ENCODE peak calls at places on chromosomes 1 and 21, in four cellular contexts. D is K562, Z is SK-N-SH, A is GM12878. Q is an unnamed sample.

GRCh38 chr1:47679301-47679751 is 241.5 kb downstream of the FOXD2 start:
- DNase-seq in D (no peak), Z (no peak), A (no peak), Q (no peak)

GRCh38 chr21:45248893-45249381 is 38.8 kb downstream of the POFUT2 start:
- DNase-seq in D (no peak), Z (peak; percentile 71), A (no peak), Q (no peak)

GRCh38 chr1:57165546-57165945 is 199.7 kb upstream of the C8B start:
- DNase-seq in D (no peak), Z (no peak), A (no peak), Q (no peak)

GRCh38 chr1:38000529-38001453 is 4.5 kb downstream of the FHL3 start:
- DNase-seq in D (no peak), Z (peak; percentile 51), A (no peak), Q (peak; percentile 56)

GRCh38 chr21:43277481-43278351 is 108.9 kb downstream of the CRYAA start:
- DNase-seq in D (no peak), Z (no peak), A (no peak), Q (no peak)

GRCh38 chr21:9839011-9839661 is 682.2 kb upstream of the TPTE start:
- DNase-seq in D (peak; percentile 45), Z (peak; percentile 41), A (no peak), Q (no peak)

GRCh38 chr1:245953876-245954660 is 553.0 kb downstream of the SMYD3 start:
- DNase-seq in D (no peak), Z (no peak), A (peak; percentile 32), Q (no peak)

GRCh38 chr21:32132911-32133310 is 145.9 kb downstream of the MIS18A start:
- DNase-seq in D (no peak), Z (no peak), A (no peak), Q (no peak)

GRCh38 chr1:119815361-119815760 is 4.1 kb upstream of the REG4 start:
- DNase-seq in D (no peak), Z (no peak), A (no peak), Q (no peak)

GRCh38 chr21:21159253-21159899 is 161.2 kb downstream of the NCAM2 start:
- DNase-seq in D (no peak), Z (no peak), A (no peak), Q (no peak)

GRCh38 chr1:8914471-8914870 is 31.2 kb upstream of the CA6 start:
- DNase-seq in D (no peak), Z (no peak), A (no peak), Q (no peak)

GRCh38 chr1:8443558-8444194 is 125.8 kb downstream of the SLC45A1 start:
- DNase-seq in D (no peak), Z (no peak), A (no peak), Q (no peak)

GRCh38 chr1:225567789-225568188 is 85.1 kb downstream of the ENAH start:
- DNase-seq in D (no peak), Z (no peak), A (no peak), Q (peak; percentile 6)

DNA sequence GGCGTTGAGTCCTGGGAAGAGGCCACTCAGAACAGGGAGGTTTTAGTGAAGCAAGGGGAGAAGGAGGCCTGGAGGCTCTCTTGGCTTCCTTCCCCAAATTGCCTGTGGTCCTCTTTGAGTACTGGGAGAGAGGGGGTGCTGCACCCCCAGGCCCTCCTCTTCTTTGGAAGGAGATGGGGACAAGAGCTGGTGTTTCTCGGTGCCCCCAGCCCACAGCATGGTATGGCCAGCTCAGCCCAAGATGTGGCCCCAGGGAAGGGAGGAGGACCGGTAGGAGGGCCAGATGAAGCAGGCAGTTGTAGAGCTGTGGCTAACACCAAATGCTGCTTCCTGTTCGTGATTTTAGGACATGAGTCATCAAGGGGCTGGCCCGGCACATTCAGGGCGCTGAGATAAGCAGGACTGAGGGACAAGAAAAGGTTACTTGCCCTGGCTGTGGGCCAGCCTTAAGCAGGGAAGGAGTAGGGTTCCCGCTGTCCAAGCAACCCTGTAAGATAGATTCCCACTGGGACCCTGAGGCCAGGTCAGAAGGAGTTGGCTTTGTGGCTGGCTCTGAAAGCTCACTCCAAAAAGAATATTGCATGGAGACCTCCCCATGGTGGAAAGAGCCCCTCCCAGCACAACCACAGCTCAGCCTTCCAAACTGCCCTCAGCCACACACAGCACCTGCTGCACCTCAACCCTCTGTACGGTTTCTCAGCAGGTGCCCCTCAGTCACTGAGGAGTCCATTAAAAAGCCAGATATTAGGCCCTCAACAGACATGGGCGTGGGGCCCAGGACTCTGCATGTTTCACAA is 4.9 kb upstream of the TNFRSF1B start:
- DNase-seq in D (peak; percentile 94), Z (no peak), A (peak; percentile 88), Q (no peak)
- TF ChIP-seq NFIC in D (peak; percentile 99), Z (peak; percentile 68), A (no peak), Q (no peak)

GRCh38 chr1:208158640-208159541 is 85.3 kb downstream of the PLXNA2 start:
- DNase-seq in D (no peak), Z (no peak), A (no peak), Q (peak; percentile 76)

GRCh38 chr1:208161005-208161404 is 83.2 kb downstream of the PLXNA2 start:
- DNase-seq in D (no peak), Z (no peak), A (no peak), Q (no peak)

GRCh38 chr1:208160259-208160819 is 83.8 kb downstream of the PLXNA2 start:
- DNase-seq in D (no peak), Z (no peak), A (no peak), Q (no peak)

GRCh38 chr1:208157769-208158168 is 86.4 kb downstream of the PLXNA2 start:
- DNase-seq in D (no peak), Z (no peak), A (no peak), Q (no peak)

GRCh38 chr1:208159542-208160258 is 84.5 kb downstream of the PLXNA2 start:
- DNase-seq in D (peak; percentile 58), Z (peak; percentile 74), A (no peak), Q (no peak)
- TF ChIP-seq NFIC in D (no peak), Z (peak; percentile 78), A (no peak), Q (no peak)

GRCh38 chr1:226657788-226658537 is 81.1 kb downstream of the ITPKB start:
- DNase-seq in D (no peak), Z (no peak), A (no peak), Q (no peak)

GRCh38 chr1:226655251-226656163 is 83.6 kb downstream of the ITPKB start:
- DNase-seq in D (no peak), Z (no peak), A (no peak), Q (no peak)

GRCh38 chr1:226658538-226659125 is 80.5 kb downstream of the ITPKB start:
- DNase-seq in D (no peak), Z (no peak), A (no peak), Q (no peak)

GRCh38 chr1:226656201-226656600 is 82.9 kb downstream of the ITPKB start:
- DNase-seq in D (no peak), Z (no peak), A (no peak), Q (no peak)

DNA sequence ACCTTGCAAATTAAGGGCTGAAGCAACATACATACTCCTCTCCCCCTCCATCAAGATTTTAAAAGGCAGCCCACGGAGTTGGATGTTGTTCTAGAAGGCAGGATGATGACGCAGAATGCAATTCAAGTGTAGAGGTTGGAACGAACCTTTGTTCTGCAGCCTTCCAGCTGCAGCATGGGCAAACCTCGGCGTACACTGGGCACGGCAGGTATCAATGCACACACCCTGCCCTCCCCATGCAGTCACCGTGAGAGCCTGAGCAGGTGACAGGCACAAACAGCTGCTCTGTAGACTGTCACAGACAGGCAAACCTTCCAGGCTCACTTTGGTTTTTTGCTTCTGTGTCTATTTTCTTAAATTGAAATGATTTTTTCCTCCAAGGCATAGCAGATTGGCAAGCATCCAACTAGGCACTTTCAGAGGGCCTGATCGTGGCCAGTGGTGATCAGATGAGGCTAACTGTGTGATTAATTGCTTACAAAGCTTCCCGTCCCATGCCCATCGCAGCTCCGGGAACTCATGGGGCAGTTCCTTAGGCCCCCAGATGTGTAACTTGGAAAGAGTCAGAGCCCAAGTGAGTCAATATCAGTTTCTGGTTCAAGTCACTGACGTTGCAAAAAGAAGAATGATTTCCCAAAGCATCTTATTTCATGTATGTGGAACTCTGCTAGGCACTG is 82.3 kb downstream of the ITPKB start:
- DNase-seq in D (no peak), Z (peak; percentile 68), A (no peak), Q (no peak)
- TF ChIP-seq NFIC in D (peak; percentile 66), Z (peak; percentile 93), A (no peak), Q (no peak)

GRCh38 chr1:31799895-31800676 is 15.7 kb downstream of the SPOCD1 start:
- DNase-seq in D (no peak), Z (no peak), A (no peak), Q (no peak)
- TF ChIP-seq NFIC in D (no peak), Z (no peak), A (no peak), Q (no peak)

DNA sequence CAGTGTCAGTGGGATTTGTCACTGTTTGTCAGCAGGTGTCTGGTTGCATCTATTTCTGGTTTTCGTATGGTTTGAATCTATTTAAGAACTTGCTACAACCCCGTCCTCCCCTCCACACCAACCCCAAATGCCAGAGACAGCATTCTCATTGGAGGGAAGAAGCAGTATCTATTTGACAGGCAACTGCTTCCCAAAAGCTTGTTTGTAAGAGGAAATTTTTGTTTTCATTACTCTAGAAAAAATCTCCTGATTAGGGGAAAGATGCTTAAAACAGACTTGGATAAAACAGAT is 54.4 kb downstream of the NR5A2 start:
- DNase-seq in D (no peak), Z (no peak), A (no peak), Q (no peak)
- TF ChIP-seq NFIC in D (no peak), Z (no peak), A (no peak), Q (no peak)

DNA sequence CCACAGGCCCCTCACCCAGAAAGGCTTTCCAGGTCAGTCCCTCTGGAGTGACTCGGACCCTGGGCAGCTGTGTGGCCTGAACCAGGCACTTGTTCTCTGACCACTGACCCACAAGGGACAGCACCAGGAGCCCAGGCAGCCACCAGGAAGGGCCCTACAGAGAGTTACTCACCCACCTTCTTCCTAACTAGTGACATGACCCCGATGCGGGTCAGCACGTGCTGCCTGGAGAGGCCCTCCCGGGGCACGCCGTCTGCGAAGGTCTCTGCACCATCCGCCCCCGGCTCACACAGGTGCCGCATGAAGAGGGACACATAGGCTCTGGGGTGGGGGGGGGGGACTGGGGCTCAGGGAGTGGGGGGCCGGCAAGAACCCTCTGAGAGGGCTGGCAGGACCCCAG is 55.8 kb downstream of the CHD5 start:
- DNase-seq in D (no peak), Z (no peak), A (no peak), Q (no peak)
- TF ChIP-seq NFIC in D (no peak), Z (no peak), A (no peak), Q (no peak)

GRCh38 chr1:173383341-173383740 is 93.8 kb upstream of the PRDX6 start:
- DNase-seq in D (no peak), Z (no peak), A (no peak), Q (no peak)
- TF ChIP-seq NFIC in D (no peak), Z (no peak), A (no peak), Q (no peak)

GRCh38 chr1:21539933-21540332 is 30.7 kb downstream of the ALPL start:
- DNase-seq in D (peak; percentile 50), Z (peak; percentile 82), A (no peak), Q (peak; percentile 31)
- TF ChIP-seq NFIC in D (no peak), Z (no peak), A (no peak), Q (no peak)

GRCh38 chr1:10494754-10495474 is 20.2 kb downstream of the PEX14 start:
- DNase-seq in D (peak; percentile 84), Z (peak; percentile 84), A (peak; percentile 88), Q (peak; percentile 40)
- TF ChIP-seq NFIC in D (no peak), Z (no peak), A (no peak), Q (no peak)

GRCh38 chr1:26949266-26949925 is 10.9 kb downstream of the KDF1 start:
- DNase-seq in D (no peak), Z (peak; percentile 28), A (no peak), Q (no peak)

GRCh38 chr1:26951216-26951615 is 9.1 kb downstream of the KDF1 start:
- DNase-seq in D (no peak), Z (no peak), A (no peak), Q (no peak)

GRCh38 chr1:26950602-26951001 is 9.7 kb downstream of the KDF1 start:
- DNase-seq in D (peak; percentile 59), Z (no peak), A (no peak), Q (no peak)

GRCh38 chr1:26951821-26952497 is 8.3 kb downstream of the KDF1 start:
- DNase-seq in D (peak; percentile 82), Z (no peak), A (no peak), Q (no peak)

GRCh38 chr1:26949926-26950319 is 10.3 kb downstream of the KDF1 start:
- DNase-seq in D (no peak), Z (no peak), A (no peak), Q (no peak)
- TF ChIP-seq NFIC in D (no peak), Z (no peak), A (no peak), Q (no peak)

Q was measured in HepG2.